ENCODE peak calls at places on chromosome X, in ten cellular contexts. L is colonic mucosa, J is HL-60, M is ascending aorta, F is PC-9, Y is right atrium auricular region, S is astrocyte of the spinal cord, I is neural progenitor cell, B is uterus, K is cardiac fibroblast. R is an unnamed sample.
A peak's percentile ranks its signal among the peaks of the same experiment; 100 is the strongest.

GRCh38 chrX:9529223-9529622 is 64.4 kb downstream of the TBL1X start:
- DNase-seq in K (no peak), J (no peak), I (no peak), M (no peak), L (no peak), B (no peak), F (no peak), Y (no peak), S (no peak), R (no peak)

GRCh38 chrX:103791826-103792458 is 15.3 kb downstream of the PLP1 start:
- DNase-seq in J (no peak), S (no peak), M (no peak), L (no peak), B (no peak), K (peak; percentile 18), I (no peak), F (no peak), Y (no peak), R (no peak)

GRCh38 chrX:108399427-108400165 is 38.6 kb downstream of the COL4A6 start:
- DNase-seq in Y (no peak), M (no peak), K (peak; percentile 41), B (no peak), S (no peak), I (no peak), L (no peak), J (no peak), F (peak; percentile 70), R (no peak)

GRCh38 chrX:7086384-7086783 is 61.1 kb upstream of the STS start:
- DNase-seq in M (no peak), B (no peak), S (no peak), F (no peak), K (no peak), Y (no peak), J (no peak), L (no peak), I (no peak), R (no peak)

GRCh38 chrX:53442322-53442631 is 8.1 kb upstream of the HSD17B10 start:
- DNase-seq in F (no peak), J (peak; percentile 82), B (no peak), S (no peak), M (no peak), K (no peak), Y (no peak), L (no peak), I (no peak), R (no peak)

GRCh38 chrX:151393514-151393913 is 3.5 kb upstream of the VMA21 start:
- DNase-seq in B (no peak), Y (no peak), S (no peak), F (no peak), L (no peak), M (no peak), K (no peak), J (peak; percentile 25), I (peak; percentile 72), R (peak; percentile 38)

GRCh38 chrX:86192827-86193226 is 44.6 kb downstream of the DACH2 start:
- DNase-seq in F (no peak), L (no peak), B (no peak), S (no peak), I (no peak), K (no peak), Y (no peak), M (no peak), J (no peak), R (no peak)

GRCh38 chrX:134886201-134886600 is 104.6 kb upstream of the SMIM10 start:
- DNase-seq in F (peak; percentile 98), B (no peak), M (no peak), K (peak; percentile 16), J (peak; percentile 36), S (no peak), I (no peak), L (no peak), Y (no peak), R (no peak)

GRCh38 chrX:9598344-9598743 is 133.5 kb downstream of the TBL1X start:
- DNase-seq in I (no peak), J (no peak), B (no peak), M (no peak), K (no peak), Y (no peak), S (no peak), L (no peak), F (no peak), R (no peak)

GRCh38 chrX:14073158-14073557 is 43.5 kb upstream of the GEMIN8 start:
- DNase-seq in S (no peak), B (no peak), Y (no peak), F (no peak), L (no peak), M (no peak), I (no peak), J (no peak), K (no peak), R (no peak)

GRCh38 chrX:21509912-21510311 is 135.7 kb downstream of the CNKSR2 start:
- DNase-seq in Y (no peak), K (no peak), L (no peak), F (no peak), J (no peak), M (no peak), I (no peak), B (no peak), S (peak; percentile 34), R (no peak)

GRCh38 chrX:19535481-19535880 is 20.2 kb upstream of the MAP3K15 start:
- DNase-seq in K (peak; percentile 47), B (no peak), M (no peak), L (no peak), F (peak; percentile 38), Y (no peak), S (peak; percentile 8), J (no peak), I (peak; percentile 28), R (no peak)

GRCh38 chrX:72568406-72569092 is 4.1 kb downstream of the HDAC8 start:
- DNase-seq in L (no peak), F (no peak), K (peak; percentile 61), S (peak; percentile 67), J (no peak), I (no peak), B (no peak), M (no peak), Y (no peak), R (no peak)

GRCh38 chrX:72566448-72566847 is 6.2 kb downstream of the HDAC8 start:
- DNase-seq in L (no peak), I (no peak), B (no peak), F (no peak), S (no peak), M (no peak), Y (no peak), J (no peak), K (no peak), R (no peak)

GRCh38 chrX:72572248-72573157 is at the start of gene HDAC8:
- DNase-seq in I (peak; percentile 78), F (peak; percentile 66), K (peak; percentile 87), L (peak; percentile 72), Y (peak; percentile 69), J (peak; percentile 74), M (no peak), B (peak; percentile 57), S (peak; percentile 90), R (peak; percentile 16)

GRCh38 chrX:72573158-72573511 is 492 bp upstream of the HDAC8 start:
- DNase-seq in M (no peak), B (no peak), J (no peak), K (no peak), I (no peak), F (no peak), S (no peak), L (no peak), Y (no peak), R (no peak)

GRCh38 chrX:72569786-72570185 is 2.9 kb downstream of the HDAC8 start:
- DNase-seq in K (peak; percentile 75), S (peak; percentile 85), I (no peak), Y (no peak), M (no peak), F (no peak), L (no peak), B (no peak), J (no peak), R (no peak)
- TF ChIP-seq CTCF in K (peak; percentile 44), S (peak; percentile 18), I (no peak), Y (no peak), M (no peak), F (no peak), L (no peak), B (no peak), J (no peak), R (no peak)

GRCh38 chrX:10681167-10681566 is 60.8 kb upstream of the MID1 start:
- DNase-seq in Y (no peak), L (no peak), B (no peak), F (no peak), M (no peak), I (no peak), J (no peak), S (no peak), K (no peak), R (no peak)

GRCh38 chrX:10679387-10679786 is 59.0 kb upstream of the MID1 start:
- DNase-seq in S (no peak), B (no peak), J (no peak), M (no peak), L (no peak), K (no peak), F (no peak), I (no peak), Y (no peak), R (no peak)

GRCh38 chrX:10676239-10676971 is 56.0 kb upstream of the MID1 start:
- DNase-seq in S (no peak), B (no peak), M (no peak), K (no peak), J (no peak), I (peak; percentile 64), F (no peak), Y (no peak), L (no peak), R (no peak)

GRCh38 chrX:10677490-10677889 is 57.1 kb upstream of the MID1 start:
- DNase-seq in I (no peak), L (no peak), S (no peak), K (peak; percentile 7), Y (peak; percentile 63), F (no peak), J (no peak), M (no peak), B (peak; percentile 34), R (no peak)
- TF ChIP-seq CTCF in I (no peak), L (no peak), S (no peak), K (no peak), Y (no peak), F (no peak), J (no peak), M (no peak), B (no peak), R (no peak)

DNA sequence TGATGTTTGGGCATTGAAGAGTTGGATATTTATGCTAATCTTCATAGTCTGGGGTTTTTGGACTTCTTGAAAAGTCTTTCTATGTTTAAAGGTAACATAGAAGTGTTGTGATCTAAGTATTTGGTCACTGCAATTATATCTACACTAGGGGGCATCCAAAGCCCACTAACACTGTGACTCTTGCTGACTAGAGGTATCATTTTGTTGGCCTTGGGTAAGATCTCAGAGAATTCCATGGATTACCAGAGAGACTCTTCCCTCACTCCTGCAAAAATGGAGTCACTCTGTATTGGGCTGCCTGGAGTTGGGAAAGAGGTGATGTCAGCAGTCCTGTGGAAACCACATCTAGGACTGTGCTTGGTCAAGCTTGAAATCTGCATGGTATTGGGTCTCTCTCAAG is 1077.6 kb downstream of the FAM133A start:
- DNase-seq in L (no peak), Y (no peak), F (no peak), M (no peak), B (no peak), K (no peak), I (peak; percentile 34), J (no peak), S (no peak), R (no peak)
- TF ChIP-seq CTCF in L (no peak), Y (no peak), F (no peak), M (no peak), B (no peak), K (no peak), I (peak; percentile 65), J (no peak), S (no peak), R (no peak)

GRCh38 chrX:80808854-80809493 is 703 bp downstream of the BRWD3 start:
- DNase-seq in M (no peak), B (peak; percentile 15), Y (no peak), S (peak; percentile 7), F (peak; percentile 35), I (peak; percentile 23), K (peak; percentile 3), J (no peak), L (peak; percentile 41), R (peak; percentile 18)
- TF ChIP-seq CTCF in M (no peak), B (no peak), Y (no peak), S (no peak), F (no peak), I (no peak), K (no peak), J (no peak), L (no peak), R (no peak)